ENCODE peak calls at places on chromosomes 1 and 21, in eight cellular contexts. One of them, this sample, is unnamed.
A peak's percentile ranks its signal among the peaks of the same experiment; 100 is the strongest.

GRCh38 chr1:247646867-247647266 is 32.7 kb downstream of the OR13G1 start:
- DNase-seq in heart left ventricle: no peak
- DNase-seq in amniotic stem cell: no peak
- DNase-seq in Caki2: no peak
- DNase-seq in A549: no peak
- DNase-seq in GM23248: no peak
- DNase-seq in BE2C: no peak
- DNase-seq in NCI-H1092 treated with DMSO at 0.1 percent for 48 hours: no peak
- DNase-seq in this sample: no peak

GRCh38 chr21:39317134-39318090 is 4.0 kb upstream of the BRWD1 start:
- DNase-seq in Caki2: no peak
- DNase-seq in NCI-H1092 treated with DMSO at 0.1 percent for 48 hours: no peak
- DNase-seq in GM23248: no peak
- DNase-seq in amniotic stem cell: no peak
- DNase-seq in heart left ventricle: no peak
- DNase-seq in BE2C: peak; percentile 21
- DNase-seq in A549: no peak
- DNase-seq in this sample: no peak

GRCh38 chr1:176692431-176692830 is 229.5 kb downstream of the PAPPA2 start:
- DNase-seq in A549: no peak
- DNase-seq in BE2C: peak; percentile 29
- DNase-seq in NCI-H1092 treated with DMSO at 0.1 percent for 48 hours: no peak
- DNase-seq in amniotic stem cell: no peak
- DNase-seq in Caki2: no peak
- DNase-seq in GM23248: no peak
- DNase-seq in heart left ventricle: peak; percentile 94
- DNase-seq in this sample: peak; percentile 26

GRCh38 chr21:32331444-32332305 is 33.0 kb downstream of the MRAP start:
- DNase-seq in heart left ventricle: no peak
- DNase-seq in GM23248: no peak
- DNase-seq in Caki2: no peak
- DNase-seq in amniotic stem cell: no peak
- DNase-seq in NCI-H1092 treated with DMSO at 0.1 percent for 48 hours: no peak
- DNase-seq in BE2C: no peak
- DNase-seq in A549: no peak
- DNase-seq in this sample: no peak

GRCh38 chr1:11339346-11340247 is 66.6 kb downstream of the UBIAD1 start:
- DNase-seq in GM23248: peak; percentile 20
- DNase-seq in NCI-H1092 treated with DMSO at 0.1 percent for 48 hours: peak; percentile 89
- DNase-seq in Caki2: no peak
- DNase-seq in A549: no peak
- DNase-seq in BE2C: peak; percentile 80
- DNase-seq in heart left ventricle: no peak
- DNase-seq in amniotic stem cell: no peak
- DNase-seq in this sample: no peak

GRCh38 chr1:21232044-21232443 is 55.3 kb upstream of the EIF4G3 start:
- DNase-seq in amniotic stem cell: no peak
- DNase-seq in BE2C: peak; percentile 25
- DNase-seq in heart left ventricle: no peak
- DNase-seq in A549: peak; percentile 35
- DNase-seq in Caki2: peak; percentile 39
- DNase-seq in NCI-H1092 treated with DMSO at 0.1 percent for 48 hours: peak; percentile 76
- DNase-seq in GM23248: peak; percentile 64
- DNase-seq in this sample: peak; percentile 71

GRCh38 chr21:43269981-43270670 is 101.3 kb downstream of the CRYAA start:
- DNase-seq in Caki2: no peak
- DNase-seq in NCI-H1092 treated with DMSO at 0.1 percent for 48 hours: no peak
- DNase-seq in A549: no peak
- DNase-seq in amniotic stem cell: no peak
- DNase-seq in heart left ventricle: peak; percentile 14
- DNase-seq in BE2C: peak; percentile 6
- DNase-seq in GM23248: no peak
- DNase-seq in this sample: no peak

GRCh38 chr21:43357708-43358430 is 69.1 kb downstream of the SIK1 start:
- DNase-seq in NCI-H1092 treated with DMSO at 0.1 percent for 48 hours: no peak
- DNase-seq in GM23248: no peak
- DNase-seq in Caki2: no peak
- DNase-seq in BE2C: no peak
- DNase-seq in amniotic stem cell: no peak
- DNase-seq in A549: no peak
- DNase-seq in heart left ventricle: no peak
- DNase-seq in this sample: no peak

GRCh38 chr1:4515727-4516289 is 138.6 kb upstream of the AJAP1 start:
- DNase-seq in A549: no peak
- DNase-seq in amniotic stem cell: no peak
- DNase-seq in GM23248: no peak
- DNase-seq in heart left ventricle: no peak
- DNase-seq in BE2C: no peak
- DNase-seq in NCI-H1092 treated with DMSO at 0.1 percent for 48 hours: no peak
- DNase-seq in Caki2: no peak
- DNase-seq in this sample: no peak

GRCh38 chr1:170402451-170403311 is 129.3 kb upstream of the GORAB start:
- DNase-seq in GM23248: peak; percentile 90
- DNase-seq in Caki2: no peak
- DNase-seq in amniotic stem cell: no peak
- DNase-seq in heart left ventricle: no peak
- DNase-seq in A549: no peak
- DNase-seq in NCI-H1092 treated with DMSO at 0.1 percent for 48 hours: no peak
- DNase-seq in BE2C: no peak
- DNase-seq in this sample: peak; percentile 24

GRCh38 chr21:45266518-45267389 is 20.9 kb downstream of the POFUT2 start:
- DNase-seq in Caki2: no peak
- DNase-seq in amniotic stem cell: no peak
- DNase-seq in A549: no peak
- DNase-seq in GM23248: no peak
- DNase-seq in heart left ventricle: no peak
- DNase-seq in NCI-H1092 treated with DMSO at 0.1 percent for 48 hours: no peak
- DNase-seq in BE2C: no peak
- DNase-seq in this sample: no peak

GRCh38 chr1:154453577-154454352 is 48.3 kb upstream of the TDRD10 start:
- DNase-seq in GM23248: peak; percentile 73
- DNase-seq in A549: no peak
- DNase-seq in Caki2: no peak
- DNase-seq in NCI-H1092 treated with DMSO at 0.1 percent for 48 hours: no peak
- DNase-seq in heart left ventricle: no peak
- DNase-seq in amniotic stem cell: no peak
- DNase-seq in BE2C: no peak
- DNase-seq in this sample: peak; percentile 84

GRCh38 chr1:236110137-236110536 is 32.2 kb upstream of the GPR137B start:
- DNase-seq in A549: no peak
- DNase-seq in BE2C: no peak
- DNase-seq in amniotic stem cell: no peak
- DNase-seq in GM23248: no peak
- DNase-seq in NCI-H1092 treated with DMSO at 0.1 percent for 48 hours: no peak
- DNase-seq in Caki2: no peak
- DNase-seq in heart left ventricle: no peak
- DNase-seq in this sample: no peak

GRCh38 chr1:9728451-9729295 is 77.1 kb downstream of the PIK3CD start:
- DNase-seq in Caki2: no peak
- DNase-seq in amniotic stem cell: no peak
- DNase-seq in heart left ventricle: no peak
- DNase-seq in A549: no peak
- DNase-seq in GM23248: no peak
- DNase-seq in BE2C: no peak
- DNase-seq in NCI-H1092 treated with DMSO at 0.1 percent for 48 hours: no peak
- DNase-seq in this sample: no peak

This sample was measured in cardiac fibroblast.